ENCODE peak calls at places on chromosomes 4 and X, in five cellular contexts. S is suprapubic skin, J is upper lobe of left lung, R is stomach, N is ovary. U is an unnamed sample.
A peak's percentile ranks its signal among the peaks of the same experiment; 100 is the strongest.

GRCh38 chr4:169150806-169151205 is 120.0 kb downstream of the SH3RF1 start:
- DNase-seq in R (no peak), J (no peak), N (no peak), S (no peak), U (no peak)

GRCh38 chr4:152970102-152970820 is 34.1 kb downstream of the FHDC1 start:
- DNase-seq in J (no peak), S (no peak), N (no peak), R (no peak), U (no peak)

GRCh38 chr4:729336-730315 is 24.0 kb downstream of the PCGF3 start:
- DNase-seq in S (no peak), R (no peak), J (no peak), N (no peak), U (no peak)

GRCh38 chrX:2401590-2402360 is 99.0 kb downstream of the DHRSX start:
- DNase-seq in J (no peak), S (no peak), R (peak; percentile 57), N (no peak), U (no peak)

GRCh38 chr4:186570193-186570996 is 15.0 kb upstream of the MTNR1A start:
- DNase-seq in S (no peak), N (no peak), J (no peak), R (peak; percentile 50), U (peak; percentile 67)

GRCh38 chr4:122218762-122219161 is 66.6 kb downstream of the BLTP1 start:
- DNase-seq in S (no peak), R (no peak), J (no peak), N (no peak), U (no peak)

GRCh38 chrX:40734956-40735317 is 405 bp downstream of the MED14 start:
- DNase-seq in S (no peak), R (no peak), J (peak; percentile 27), N (no peak), U (peak; percentile 37)

GRCh38 chrX:109740076-109740809 is 7.2 kb upstream of the ACSL4 start:
- DNase-seq in R (no peak), S (no peak), N (no peak), J (peak; percentile 62), U (no peak)

GRCh38 chrX:115058276-115058675 is 40.9 kb upstream of the IL13RA2 start:
- DNase-seq in J (no peak), S (no peak), N (no peak), R (no peak), U (no peak)

GRCh38 chr4:1337376-1337831 is 9.6 kb upstream of the UVSSA start:
- DNase-seq in R (peak; percentile 57), S (no peak), J (no peak), N (no peak), U (peak; percentile 50)

GRCh38 chr4:18813771-18814170 is 792.2 kb upstream of the LCORL start:
- DNase-seq in N (no peak), R (no peak), S (no peak), J (no peak), U (no peak)

DNA sequence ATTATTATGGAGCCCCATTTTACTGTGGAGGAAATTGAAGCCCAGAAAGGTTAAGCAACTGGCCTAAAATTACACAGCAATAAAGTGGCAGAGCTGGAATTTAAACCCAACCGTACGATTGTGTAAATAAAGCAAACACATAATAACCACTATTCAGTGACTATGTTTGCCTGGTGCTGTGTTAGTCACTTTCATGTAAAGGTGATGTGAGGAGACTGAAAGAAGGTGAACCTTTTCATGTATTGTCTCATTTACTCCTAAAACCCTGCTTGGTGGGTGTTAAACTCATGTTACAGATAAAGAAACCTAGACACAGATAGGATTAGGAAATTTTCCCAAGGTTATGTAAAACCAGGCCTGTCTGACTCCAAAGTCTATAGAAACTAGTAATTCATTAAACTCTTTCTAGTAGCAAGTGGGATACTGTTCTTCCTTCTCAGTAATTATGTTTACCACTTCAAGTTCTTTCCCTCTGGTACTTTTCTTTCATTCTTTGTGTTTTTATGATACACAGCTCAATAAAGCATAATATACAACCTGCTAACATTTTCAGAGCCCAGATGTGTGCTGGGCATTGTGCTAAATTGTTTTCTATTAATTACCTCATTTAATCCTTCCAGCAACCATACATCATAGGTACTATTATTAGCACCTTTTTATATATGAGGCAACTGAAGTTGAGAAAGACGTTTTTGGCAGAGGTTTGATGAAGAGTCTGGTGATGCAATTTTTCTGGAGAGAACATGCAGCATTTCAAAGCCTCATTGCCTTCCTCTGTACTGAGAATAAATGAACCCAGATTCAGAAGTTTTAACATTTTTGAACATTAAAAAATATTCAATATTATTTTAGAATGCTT is 202.7 kb downstream of the SPRY1 start:
- DNase-seq in J (no peak), N (no peak), S (no peak), R (no peak), U (no peak)
- H3K27ac ChIP-seq in J (peak overlapping the region; percentile 35), N (no peak overlapping the region), S (peak overlapping the region; percentile 64), R (peak overlapping the region; percentile 80), U (peak overlapping the region; percentile 73)

DNA sequence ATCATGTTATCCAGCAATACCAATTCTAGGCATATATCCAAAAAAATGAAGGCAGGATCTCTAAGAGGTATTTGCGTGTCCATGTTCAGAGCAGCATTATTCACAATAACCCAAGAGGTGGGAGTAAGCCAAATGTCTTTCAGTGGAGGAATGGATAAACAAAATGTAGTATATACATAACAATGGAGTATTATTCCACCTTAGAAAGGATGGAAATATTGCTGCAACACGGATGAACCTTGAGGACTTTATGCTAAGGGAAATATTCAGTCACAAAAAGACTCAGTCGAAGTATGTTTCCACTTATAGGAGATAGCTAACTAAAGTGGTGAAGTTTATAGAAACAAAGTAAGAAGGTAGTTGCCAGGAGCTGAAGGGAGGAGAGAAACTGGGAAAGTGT is 74.3 kb downstream of the LARP1B start:
- DNase-seq in J (no peak), R (no peak), N (no peak), S (no peak), U (no peak)
- TF ChIP-seq EP300 in J (no peak), R (no peak), N (no peak), S (no peak), U (no peak)

GRCh38 chrX:116384406-116384805 is 52.0 kb upstream of the SLC6A14 start:
- DNase-seq in N (no peak), J (no peak), R (no peak), S (no peak), U (no peak)

GRCh38 chrX:116379854-116380253 is 56.6 kb upstream of the SLC6A14 start:
- DNase-seq in S (no peak), N (no peak), J (no peak), R (no peak), U (no peak)

GRCh38 chrX:116378961-116379360 is 57.4 kb upstream of the SLC6A14 start:
- DNase-seq in J (no peak), R (no peak), S (no peak), N (no peak), U (no peak)
- H3K27ac ChIP-seq in J (no peak overlapping the region), R (no peak overlapping the region), S (no peak overlapping the region), N (no peak overlapping the region), U (no peak overlapping the region)

DNA sequence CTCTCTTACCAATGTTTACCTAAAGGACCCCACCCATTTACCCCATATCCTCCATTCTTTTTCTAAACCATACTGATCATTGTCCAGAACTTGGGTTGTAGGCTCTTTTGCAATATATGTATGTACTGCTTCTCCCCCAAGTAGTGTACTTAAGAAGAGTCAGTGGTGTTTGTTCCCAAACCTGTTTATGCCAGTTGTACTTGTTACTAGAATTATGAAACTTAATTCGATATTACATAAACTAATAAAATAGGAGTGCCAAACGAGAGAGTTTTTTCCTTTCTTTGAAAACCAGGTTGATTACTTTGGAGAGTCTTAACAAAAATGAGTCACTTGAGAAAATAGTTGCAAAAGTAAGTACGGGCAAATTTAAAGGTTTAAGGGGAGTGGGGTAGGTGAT is 96.3 kb downstream of the GEMIN8 start:
- DNase-seq in R (no peak), J (no peak), N (no peak), S (no peak), U (no peak)
- TF ChIP-seq EP300 in R (no peak), J (no peak), N (no peak), S (no peak), U (no peak)

GRCh38 chr4:102867278-102868152 is 1.3 kb upstream of the CISD2 start:
- DNase-seq in N (no peak), S (no peak), J (no peak), R (no peak), U (no peak)

GRCh38 chr4:102869569-102870227 is 906 bp downstream of the CISD2 start:
- DNase-seq in R (no peak), S (no peak), N (no peak), J (no peak), U (no peak)

GRCh38 chr4:102871772-102872171 is 3.0 kb downstream of the CISD2 start:
- DNase-seq in S (no peak), J (no peak), N (no peak), R (no peak), U (no peak)

GRCh38 chr4:102868153-102868781 is 525 bp upstream of the CISD2 start:
- DNase-seq in R (no peak), J (no peak), N (peak; percentile 58), S (peak; percentile 62), U (peak; percentile 13)

DNA sequence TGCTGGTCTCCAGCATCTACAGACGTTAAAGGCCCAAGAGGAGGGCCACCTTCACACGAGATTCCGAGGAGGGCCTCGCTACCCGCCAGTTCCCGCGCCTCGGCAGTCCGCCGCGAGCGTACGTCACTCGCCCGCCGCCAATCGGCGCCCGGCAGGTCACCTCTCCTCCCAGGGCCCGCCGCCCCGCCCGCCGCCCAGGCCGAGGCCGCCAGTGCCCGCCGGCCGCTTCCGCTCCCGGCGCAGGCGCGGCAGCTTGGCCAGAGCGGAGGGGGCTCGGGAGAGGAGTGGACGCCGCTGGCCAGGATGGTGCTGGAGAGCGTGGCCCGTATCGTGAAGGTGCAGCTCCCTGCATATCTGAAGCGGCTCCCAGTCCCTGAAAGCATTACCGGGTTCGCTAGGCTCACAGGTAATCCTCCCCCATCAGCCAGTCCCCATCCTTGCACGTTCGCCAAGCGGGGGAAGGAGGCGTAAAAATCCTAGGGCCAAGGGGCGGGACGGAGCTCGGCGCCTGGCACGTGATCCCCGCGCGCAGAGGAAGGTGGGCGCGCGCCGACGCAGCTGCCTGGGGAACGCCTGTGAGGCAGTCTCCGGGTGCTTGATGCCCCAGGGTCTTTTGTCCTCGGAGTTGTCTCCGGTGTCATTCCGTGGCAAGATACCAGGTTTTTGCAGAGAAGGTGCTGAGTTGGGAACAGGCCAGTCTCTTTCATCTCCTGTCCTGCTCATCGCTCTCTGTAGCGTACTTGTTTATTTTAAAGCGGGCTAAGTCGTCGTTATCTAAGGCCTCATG is at the start of gene CISD2:
- DNase-seq in R (peak; percentile 93), J (peak; percentile 95), S (peak; percentile 94), N (peak; percentile 94), U (peak; percentile 94)
- H3K27ac ChIP-seq in R (peak within 1 kb of the TSS; percentile 98), J (peak within 1 kb of the TSS; percentile 97), S (peak within 1 kb of the TSS; percentile 92), N (peak within 1 kb of the TSS; percentile 93), U (peak within 1 kb of the TSS; percentile 96)